ENCODE peak calls at places on chromosomes 12 and 14, in six cellular contexts. M is amniotic stem cell; O is HFFc6; Y is substantia nigra; V is activated CD4-positive, alpha-beta T cell treated with anti-CD3 and anti-CD28 coated beads for 36 hours; U is stimulated activated effector memory CD8-positive, alpha-beta T cell treated with anti-CD3 and anti-CD28 coated beads, Interleukin-12 subunit alpha, Interleukin-12 subunit beta, amount 100 ng/mL, for 72 hours. Z is an unnamed sample.

GRCh38 chr14:103436533-103436932 is 51.3 kb downstream of the MARK3 start:
- DNase-seq in M (no peak), O (peak), Y (no peak), V (no peak), U (no peak), Z (no peak)

GRCh38 chr12:116366456-116366776 is 88.9 kb upstream of the MED13L start:
- DNase-seq in M (no peak), O (no peak), Y (peak), V (no peak), U (no peak), Z (no peak)

GRCh38 chr12:120358412-120359158 is 10.4 kb downstream of the MSI1 start:
- DNase-seq in M (no peak), O (no peak), Y (no peak), V (no peak), U (no peak), Z (no peak)

GRCh38 chr14:105168979-105169507 is 467 bp upstream of the JAG2 start:
- DNase-seq in M (no peak), O (no peak), Y (no peak), V (peak), U (no peak), Z (no peak)

GRCh38 chr14:103626150-103626850 is 2.7 kb upstream of the KLC1 start:
- DNase-seq in M (no peak), O (no peak), Y (no peak), V (no peak), U (no peak), Z (no peak)

GRCh38 chr12:53956251-53956887 is 1.7 kb downstream of the HOXC12 start:
- DNase-seq in M (no peak), O (no peak), Y (no peak), V (no peak), U (no peak), Z (no peak)

GRCh38 chr12:49489720-49490119 is 49.1 kb upstream of the KCNH3 start:
- DNase-seq in M (peak), O (peak), Y (no peak), V (no peak), U (no peak), Z (no peak)

GRCh38 chr12:19915392-19916192 is 452.7 kb upstream of the PDE3A start:
- DNase-seq in M (peak), O (no peak), Y (no peak), V (no peak), U (no peak), Z (no peak)

GRCh38 chr14:101950100-101950499 is 14.3 kb upstream of the DYNC1H1 start:
- DNase-seq in M (no peak), O (no peak), Y (no peak), V (no peak), U (no peak), Z (no peak)

GRCh38 chr12:78035913-78036658 is 205.4 kb downstream of the NAV3 start:
- DNase-seq in M (no peak), O (no peak), Y (no peak), V (no peak), U (no peak), Z (no peak)

GRCh38 chr14:33307691-33308369 is 369.2 kb downstream of the NPAS3 start:
- DNase-seq in M (peak), O (peak), Y (peak), V (no peak), U (no peak), Z (no peak)

GRCh38 chr14:106691601-106692291 is 1165.4 kb downstream of the TMEM121 start:
- DNase-seq in M (no peak), O (no peak), Y (no peak), V (peak), U (peak), Z (peak)

GRCh38 chr12:89927226-89927698 is 218.6 kb upstream of the ATP2B1 start:
- DNase-seq in M (no peak), O (no peak), Y (no peak), V (no peak), U (no peak), Z (no peak)

GRCh38 chr14:99947695-99948094 is 117.5 kb upstream of the EVL start:
- DNase-seq in M (no peak), O (no peak), Y (no peak), V (no peak), U (no peak), Z (no peak)

GRCh38 chr14:96754845-96755184 is 42.4 kb upstream of the VRK1 start:
- DNase-seq in M (no peak), O (no peak), Y (no peak), V (no peak), U (no peak), Z (no peak)

GRCh38 chr12:110689601-110690430 is 901 bp upstream of the HVCN1 start:
- DNase-seq in M (no peak), O (no peak), Y (no peak), V (peak), U (peak), Z (peak)

GRCh38 chr12:76329163-76329562 is 19.1 kb downstream of the BBS10 start:
- DNase-seq in M (peak), O (peak), Y (no peak), V (no peak), U (no peak), Z (no peak)

GRCh38 chr12:56687225-56688128 is 607 bp downstream of the PTGES3 start:
- DNase-seq in M (no peak), O (no peak), Y (peak), V (peak), U (peak), Z (peak)

GRCh38 chr12:34022079-34022830 is at the start of gene ALG10:
- DNase-seq in M (peak), O (peak), Y (peak), V (peak), U (peak), Z (peak)

GRCh38 chr12:120356567-120357030 is 12.4 kb downstream of the MSI1 start:
- DNase-seq in M (peak), O (peak), Y (peak), V (peak), U (peak), Z (peak)

GRCh38 chr12:53048033-53048779 is 1.7 kb upstream of the TNS2 start:
- DNase-seq in M (no peak), O (no peak), Y (peak), V (peak), U (peak), Z (no peak)

GRCh38 chr12:108735855-108736254 is 4.5 kb upstream of the CORO1C start:
- DNase-seq in M (no peak), O (no peak), Y (no peak), V (no peak), U (no peak), Z (no peak)